ENCODE peak calls at places on chromosomes 5 and 9, in five cellular contexts. One of them, this sample, is unnamed. For H3K9me3, the result is how much of the 10 kb centered on the place peaks cover.

GRCh38 chr5:78896128-78896527 is 89.0 kb downstream of the ARSB start:
- DNase-seq in IMR-90: peak
- DNase-seq in H1: no peak
- DNase-seq in neuronal stem cell: no peak
- DNase-seq in H9: no peak
- DNase-seq in this sample: peak

GRCh38 chr9:30925635-30926034 is 1458.8 kb upstream of the ACO1 start:
- DNase-seq in IMR-90: no peak
- DNase-seq in H1: no peak
- DNase-seq in neuronal stem cell: no peak
- DNase-seq in H9: no peak
- DNase-seq in this sample: no peak

GRCh38 chr5:52727568-52727967 is 60.1 kb upstream of the ITGA1 start:
- DNase-seq in IMR-90: peak
- DNase-seq in H1: no peak
- DNase-seq in neuronal stem cell: no peak
- DNase-seq in H9: no peak
- DNase-seq in this sample: peak

GRCh38 chr5:93307557-93307956 is 273.5 kb downstream of the NR2F1-AS1 start:
- DNase-seq in IMR-90: peak
- DNase-seq in H1: no peak
- DNase-seq in neuronal stem cell: no peak
- DNase-seq in H9: no peak
- DNase-seq in this sample: no peak

GRCh38 chr9:129640086-129640870 is 1.7 kb downstream of the ASB6 start:
- DNase-seq in IMR-90: peak
- DNase-seq in H1: no peak
- DNase-seq in neuronal stem cell: no peak
- DNase-seq in H9: no peak
- DNase-seq in this sample: peak

GRCh38 chr5:54291498-54291897 is 18.9 kb downstream of the ARL15 start:
- DNase-seq in IMR-90: no peak
- DNase-seq in H1: no peak
- DNase-seq in neuronal stem cell: no peak
- DNase-seq in H9: no peak
- DNase-seq in this sample: no peak

GRCh38 chr5:181044662-181045305 is 4.7 kb downstream of the BTNL9 start:
- DNase-seq in IMR-90: no peak
- DNase-seq in H1: no peak
- DNase-seq in neuronal stem cell: no peak
- DNase-seq in H9: no peak
- DNase-seq in this sample: no peak

GRCh38 chr5:27026059-27026458 is 12.3 kb downstream of the CDH9 start:
- DNase-seq in IMR-90: no peak
- DNase-seq in H1: no peak
- DNase-seq in neuronal stem cell: no peak
- DNase-seq in H9: no peak
- DNase-seq in this sample: no peak

GRCh38 chr9:130929571-130930022 is 9.4 kb downstream of the FIBCD1 start:
- DNase-seq in IMR-90: no peak
- DNase-seq in H1: no peak
- DNase-seq in neuronal stem cell: no peak
- DNase-seq in H9: no peak
- DNase-seq in this sample: no peak

GRCh38 chr5:36692791-36693763 is 86.7 kb downstream of the SLC1A3 start:
- DNase-seq in IMR-90: peak
- DNase-seq in H1: peak
- DNase-seq in neuronal stem cell: peak
- DNase-seq in H9: peak
- DNase-seq in this sample: peak

GRCh38 chr5:52673495-52673894 is 114.2 kb upstream of the ITGA1 start:
- DNase-seq in IMR-90: no peak
- DNase-seq in H1: no peak
- DNase-seq in neuronal stem cell: no peak
- DNase-seq in H9: no peak
- DNase-seq in this sample: no peak

GRCh38 chr9:114521846-114522245 is 16.6 kb upstream of the WHRN start:
- DNase-seq in IMR-90: peak
- DNase-seq in H1: no peak
- DNase-seq in neuronal stem cell: no peak
- DNase-seq in H9: no peak
- DNase-seq in this sample: no peak

GRCh38 chr9:8750639-8751041 is 951.1 kb upstream of the DMAC1 start:
- DNase-seq in IMR-90: no peak
- DNase-seq in H1: no peak
- DNase-seq in neuronal stem cell: no peak
- DNase-seq in H9: no peak
- DNase-seq in this sample: peak

GRCh38 chr9:5762421-5762820 is 70.5 kb downstream of the ERMP1 start:
- DNase-seq in IMR-90: peak
- DNase-seq in H1: no peak
- DNase-seq in neuronal stem cell: no peak
- DNase-seq in H9: no peak
- DNase-seq in this sample: no peak

GRCh38 chr5:172410160-172410559 is 44.2 kb downstream of the SH3PXD2B start:
- DNase-seq in IMR-90: peak
- DNase-seq in H1: no peak
- DNase-seq in neuronal stem cell: no peak
- DNase-seq in H9: no peak
- DNase-seq in this sample: peak

GRCh38 chr5:96053063-96053735 is 91.5 kb upstream of the ELL2 start:
- DNase-seq in IMR-90: no peak
- DNase-seq in H1: no peak
- DNase-seq in neuronal stem cell: no peak
- DNase-seq in H9: no peak
- DNase-seq in this sample: no peak

GRCh38 chr5:96058084-96058483 is 96.4 kb upstream of the ELL2 start:
- DNase-seq in IMR-90: no peak
- DNase-seq in H1: no peak
- DNase-seq in neuronal stem cell: no peak
- DNase-seq in H9: peak
- DNase-seq in this sample: no peak

GRCh38 chr5:96051401-96051830 is 89.8 kb upstream of the ELL2 start:
- DNase-seq in IMR-90: no peak
- DNase-seq in H1: no peak
- DNase-seq in neuronal stem cell: no peak
- DNase-seq in H9: no peak
- DNase-seq in this sample: no peak

GRCh38 chr5:96052374-96052773 is 90.7 kb upstream of the ELL2 start:
- DNase-seq in IMR-90: no peak
- DNase-seq in H1: no peak
- DNase-seq in neuronal stem cell: no peak
- DNase-seq in H9: no peak
- DNase-seq in this sample: no peak

DNA sequence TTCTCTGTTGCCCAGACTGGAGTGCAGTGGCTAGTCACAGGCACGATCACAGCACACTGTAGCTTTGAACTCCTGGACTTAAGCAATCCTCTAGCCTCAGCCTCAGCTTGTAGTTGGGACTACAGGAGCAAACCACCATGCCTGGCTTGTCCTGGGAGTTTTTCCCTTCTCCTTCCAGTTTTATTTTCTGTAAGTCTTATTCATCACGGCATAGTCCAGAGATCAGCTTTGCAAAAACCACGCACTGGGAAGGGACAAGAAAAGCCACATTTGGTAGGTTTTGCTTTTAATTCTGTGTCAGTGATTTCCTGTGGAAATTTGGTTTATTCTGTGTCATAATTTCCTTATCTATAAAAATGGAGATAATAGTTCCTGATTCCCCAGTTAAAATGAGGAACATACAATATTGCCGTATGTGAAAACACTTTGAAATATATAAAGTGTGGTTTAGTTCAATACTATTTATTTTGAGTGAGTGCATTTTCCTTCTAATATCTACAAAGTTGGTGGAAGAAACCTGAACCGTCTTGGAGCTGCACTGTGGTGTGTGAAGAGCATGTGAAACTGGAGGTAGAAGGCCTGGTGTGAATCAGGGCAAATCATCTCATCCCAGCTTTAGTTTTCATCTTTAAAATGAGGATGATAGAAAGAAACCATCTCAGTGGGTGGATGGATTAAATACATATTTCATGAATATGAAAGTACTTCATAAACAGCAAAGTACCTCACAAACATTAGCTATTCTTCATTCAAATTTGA is 92.8 kb upstream of the ELL2 start:
- DNase-seq in IMR-90: no peak
- DNase-seq in H1: no peak
- DNase-seq in neuronal stem cell: no peak
- DNase-seq in H9: no peak
- DNase-seq in this sample: no peak
- H3K9me3 ChIP-seq in IMR-90: under half
- H3K9me3 ChIP-seq in H1: under half
- H3K9me3 ChIP-seq in neuronal stem cell: under half
- H3K9me3 ChIP-seq in H9: under half
- H3K9me3 ChIP-seq in this sample: under half

DNA sequence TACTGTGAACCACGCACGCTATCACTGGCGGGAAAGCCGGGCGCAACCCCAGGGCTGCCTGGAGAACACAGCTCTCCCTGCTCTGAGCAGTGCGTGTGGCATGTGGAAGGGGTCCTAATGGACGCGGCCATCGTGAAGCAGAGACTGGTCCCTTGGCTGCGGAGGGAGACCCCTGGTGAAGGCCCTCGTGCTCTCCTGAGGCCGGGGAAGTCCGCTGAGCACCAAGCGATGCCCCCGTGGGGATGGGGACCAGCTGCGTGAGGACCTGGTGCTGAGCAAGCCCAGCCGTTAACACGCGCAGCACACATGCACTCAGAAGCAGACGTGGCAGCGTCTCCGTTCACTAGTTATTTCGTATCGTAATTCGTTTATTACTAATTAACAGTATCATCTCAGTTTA is 24.4 kb downstream of the SLC12A7 start:
- DNase-seq in IMR-90: no peak
- DNase-seq in H1: no peak
- DNase-seq in neuronal stem cell: no peak
- DNase-seq in H9: no peak
- DNase-seq in this sample: no peak
- H4K8ac ChIP-seq in IMR-90: no peak
- H4K8ac ChIP-seq in H1: peak
- H4K8ac ChIP-seq in neuronal stem cell: peak
- H4K8ac ChIP-seq in H9: no peak
- H4K8ac ChIP-seq in this sample: no peak

DNA sequence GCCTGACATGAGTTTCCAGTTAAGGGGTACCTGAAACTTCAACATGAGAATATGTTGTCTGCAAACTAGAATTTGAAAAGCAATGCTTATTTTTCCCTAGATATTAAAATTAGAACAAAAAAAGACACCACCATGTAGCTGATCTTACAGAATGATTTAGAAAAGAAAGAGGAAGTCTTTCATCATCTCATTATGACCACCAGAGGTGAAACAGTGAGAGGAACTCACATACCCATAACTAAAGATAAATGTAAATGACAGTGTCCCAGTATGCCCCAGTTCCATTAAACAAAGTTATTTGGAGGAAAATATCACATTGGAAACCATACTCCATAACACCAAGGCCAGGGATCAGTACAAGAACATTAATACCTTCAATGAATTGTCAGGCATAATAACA is 6.9 kb downstream of the TAF7 start:
- DNase-seq in IMR-90: no peak
- DNase-seq in H1: no peak
- DNase-seq in neuronal stem cell: no peak
- DNase-seq in H9: no peak
- DNase-seq in this sample: no peak
- H3K9me3 ChIP-seq in IMR-90: under half
- H3K9me3 ChIP-seq in H1: under half
- H3K9me3 ChIP-seq in neuronal stem cell: under half
- H3K9me3 ChIP-seq in H9: under half
- H3K9me3 ChIP-seq in this sample: half or more

DNA sequence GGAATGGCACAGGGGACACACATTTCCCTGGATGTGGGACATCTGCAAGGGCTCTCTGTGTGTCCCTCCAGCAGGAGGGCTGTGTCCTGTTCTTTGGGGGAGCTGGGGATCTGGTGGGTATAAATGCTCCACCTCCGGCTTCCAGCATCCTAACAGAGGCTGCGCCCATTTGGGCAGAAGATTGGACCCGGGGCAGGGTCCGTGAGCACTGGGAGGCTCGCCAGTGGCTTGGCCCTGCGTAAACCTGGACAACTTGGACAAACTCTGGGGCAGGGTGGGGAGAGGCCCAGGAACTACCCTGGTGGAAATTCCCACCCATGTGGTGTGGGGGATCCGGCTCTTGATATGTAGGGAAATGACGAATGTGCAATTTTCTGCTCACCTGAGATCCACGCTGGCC is 80.9 kb downstream of the GADD45G start:
- DNase-seq in IMR-90: no peak
- DNase-seq in H1: no peak
- DNase-seq in neuronal stem cell: no peak
- DNase-seq in H9: no peak
- DNase-seq in this sample: no peak
- H4K8ac ChIP-seq in IMR-90: no peak
- H4K8ac ChIP-seq in H1: no peak
- H4K8ac ChIP-seq in neuronal stem cell: no peak
- H4K8ac ChIP-seq in H9: no peak
- H4K8ac ChIP-seq in this sample: no peak

DNA sequence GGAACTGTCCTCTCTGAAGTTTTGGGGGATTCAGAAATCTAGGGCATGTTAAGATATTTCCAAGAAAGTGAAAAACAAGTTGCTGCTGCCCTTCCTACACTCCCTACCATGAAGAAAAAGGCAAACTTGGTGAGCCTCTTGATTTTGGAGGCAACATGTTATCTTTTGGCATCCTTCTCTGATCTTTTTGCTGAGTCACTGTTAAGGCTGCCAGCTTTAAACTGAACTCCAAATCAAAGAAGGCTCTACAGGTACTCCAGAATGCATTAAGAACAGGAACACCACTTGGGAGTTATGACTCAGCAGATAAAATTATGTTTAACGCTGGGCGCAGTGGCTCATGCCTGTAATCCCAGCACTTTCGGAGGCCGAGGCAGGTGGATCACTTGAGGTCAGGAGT is 24.0 kb downstream of the PCDHB15 start:
- DNase-seq in IMR-90: no peak
- DNase-seq in H1: no peak
- DNase-seq in neuronal stem cell: no peak
- DNase-seq in H9: no peak
- DNase-seq in this sample: no peak
- H3K9me3 ChIP-seq in IMR-90: under half
- H3K9me3 ChIP-seq in H1: under half
- H3K9me3 ChIP-seq in neuronal stem cell: under half
- H3K9me3 ChIP-seq in H9: under half
- H3K9me3 ChIP-seq in this sample: half or more

DNA sequence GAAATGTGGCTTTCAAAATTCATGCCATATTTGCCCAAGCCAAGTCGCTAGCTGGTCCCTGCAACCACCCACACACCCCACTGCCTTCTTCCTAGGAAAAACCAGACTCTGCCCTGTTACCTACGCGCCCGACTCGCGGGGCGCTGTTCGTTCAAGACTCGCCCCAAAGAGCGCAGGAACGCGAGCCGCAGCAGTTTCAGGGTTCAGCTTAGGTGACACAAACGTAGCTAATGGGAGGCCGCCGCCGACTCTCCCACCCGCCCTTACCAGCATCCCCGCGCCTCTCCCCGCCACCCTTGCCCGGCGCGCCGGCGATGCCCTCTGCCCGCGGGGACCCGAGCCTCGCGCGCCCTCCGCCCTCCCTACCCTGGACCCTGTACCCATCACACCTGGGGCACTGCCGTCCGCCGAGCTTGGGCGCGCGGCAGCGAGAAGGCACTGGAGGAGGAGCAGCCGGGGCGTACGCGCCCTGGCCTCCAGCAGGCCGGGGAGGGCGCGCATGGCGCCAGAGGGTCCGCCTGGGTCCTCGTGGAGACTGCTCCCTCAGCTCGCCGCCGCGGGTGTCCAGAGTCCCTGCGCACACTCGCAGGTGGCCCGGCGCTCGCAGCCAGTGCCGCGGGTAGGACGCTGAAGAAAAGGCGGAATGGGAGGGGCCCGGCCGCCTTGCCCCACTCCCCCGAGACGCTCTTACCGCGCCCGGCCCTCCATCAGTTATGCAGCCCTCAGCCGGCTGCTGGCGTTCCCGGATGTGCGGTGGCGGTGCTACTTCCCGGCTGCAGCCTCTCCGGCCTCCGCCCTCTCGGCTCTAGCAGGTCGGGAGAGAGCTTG is at the start of gene EMB:
- DNase-seq in IMR-90: no peak
- DNase-seq in H1: peak
- DNase-seq in neuronal stem cell: peak
- DNase-seq in H9: peak
- DNase-seq in this sample: peak
- H4K8ac ChIP-seq in IMR-90: no peak
- H4K8ac ChIP-seq in H1: peak
- H4K8ac ChIP-seq in neuronal stem cell: peak
- H4K8ac ChIP-seq in H9: no peak
- H4K8ac ChIP-seq in this sample: peak

This sample was measured in mesenchymal stem cell.